ENCODE peak calls at places on chromosomes 7 and 10, in five cellular contexts. G is sigmoid colon, X is suprapubic skin, M is nephron progenitor cell, R is IMR-90. T is an unnamed sample.

GRCh38 chr10:85617751-85618150 is 748.8 kb downstream of the GRID1 start:
- DNase-seq in G (no peak), M (no peak), R (no peak), X (peak; percentile 69), T (no peak)

GRCh38 chr7:108613147-108613948 is 43.7 kb downstream of the DNAJB9 start:
- DNase-seq in R (peak; percentile 25), G (no peak), X (no peak), M (peak; percentile 8), T (peak; percentile 40)

GRCh38 chr10:95451150-95451549 is 110.0 kb downstream of the SORBS1 start:
- DNase-seq in R (no peak), X (no peak), G (peak; percentile 83), M (no peak), T (no peak)

GRCh38 chr10:91604936-91605534 is 27.8 kb downstream of the PPP1R3C start:
- DNase-seq in R (peak; percentile 79), X (no peak), M (no peak), G (no peak), T (peak; percentile 80)

GRCh38 chr10:91875779-91876178 is 33.5 kb downstream of the FGFBP3 start:
- DNase-seq in R (no peak), M (no peak), G (no peak), X (no peak), T (no peak)

GRCh38 chr10:75430000-75430763 is 1.2 kb upstream of the LRMDA start:
- DNase-seq in X (no peak), R (no peak), G (peak; percentile 75), M (peak; percentile 26), T (no peak)

GRCh38 chr10:31622993-31623392 is 304.0 kb downstream of the ZEB1 start:
- DNase-seq in M (no peak), R (peak; percentile 73), X (no peak), G (peak; percentile 69), T (peak; percentile 69)

GRCh38 chr7:69047166-69047760 is 551.0 kb upstream of the AUTS2 start:
- DNase-seq in R (no peak), M (no peak), X (no peak), G (no peak), T (no peak)

GRCh38 chr7:159109092-159110035 is 35.3 kb downstream of the VIPR2 start:
- DNase-seq in G (peak; percentile 69), X (peak; percentile 48), M (no peak), R (no peak), T (no peak)

GRCh38 chr7:118041336-118041878 is 142.6 kb upstream of the LSM8 start:
- DNase-seq in R (no peak), M (no peak), G (no peak), X (no peak), T (no peak)

GRCh38 chr10:111440501-111440900 is 363.7 kb downstream of the ADRA2A start:
- DNase-seq in X (no peak), M (no peak), G (no peak), R (no peak), T (no peak)

GRCh38 chr7:140767418-140767817 is 70.9 kb downstream of the NDUFB2 start:
- DNase-seq in R (no peak), M (no peak), X (no peak), G (no peak), T (no peak)

GRCh38 chr10:112375721-112376577 is 2.0 kb downstream of the ACSL5 start:
- DNase-seq in M (no peak), R (peak; percentile 49), G (peak; percentile 71), X (no peak), T (no peak)

GRCh38 chr10:48463318-48464003 is 141.4 kb downstream of the ARHGAP22 start:
- DNase-seq in X (peak; percentile 68), M (peak; percentile 45), G (no peak), R (no peak), T (no peak)

GRCh38 chr10:86261933-86262665 is 104.5 kb downstream of the GRID1 start:
- DNase-seq in R (no peak), X (peak; percentile 76), M (peak; percentile 26), G (peak; percentile 38), T (no peak)

GRCh38 chr7:18509491-18509890 is 13.9 kb downstream of the HDAC9 start:
- DNase-seq in G (no peak), X (no peak), M (no peak), R (peak; percentile 4), T (no peak)

GRCh38 chr10:130459851-130460490 is 323.8 kb downstream of the GLRX3 start:
- DNase-seq in R (no peak), M (no peak), X (no peak), G (peak; percentile 43), T (no peak)

GRCh38 chr10:93812664-93813338 is 55.1 kb downstream of the LGI1 start:
- DNase-seq in M (no peak), X (no peak), G (no peak), R (no peak), T (no peak)

GRCh38 chr10:69505636-69506318 is 54.5 kb downstream of the TSPAN15 start:
- DNase-seq in X (no peak), M (no peak), R (no peak), G (peak; percentile 63), T (no peak)

GRCh38 chr7:66167773-66168367 is 37.3 kb upstream of the TPST1 start:
- DNase-seq in M (no peak), X (no peak), R (peak; percentile 96), G (no peak), T (peak; percentile 93)

GRCh38 chr7:132430863-132431822 is 145.1 kb downstream of the PLXNA4 start:
- DNase-seq in M (no peak), R (peak; percentile 72), X (no peak), G (peak; percentile 80), T (peak; percentile 91)

GRCh38 chr7:31432166-31432565 is 81.7 kb upstream of the ITPRID1 start:
- DNase-seq in R (no peak), X (no peak), M (no peak), G (no peak), T (no peak)

GRCh38 chr7:159067870-159068787 is 76.5 kb downstream of the VIPR2 start:
- DNase-seq in M (no peak), G (peak; percentile 92), X (peak; percentile 82), R (no peak), T (no peak)

GRCh38 chr7:157411580-157411979 is 74.8 kb downstream of the DNAJB6 start:
- DNase-seq in G (no peak), X (no peak), R (no peak), M (no peak), T (no peak)

GRCh38 chr10:80473096-80473657 is 19.1 kb downstream of the TSPAN14 start:
- DNase-seq in R (no peak), X (no peak), G (no peak), M (no peak), T (no peak)

GRCh38 chr7:19815546-19815945 is 42.1 kb upstream of the TMEM196 start:
- DNase-seq in G (no peak), X (no peak), R (no peak), M (no peak), T (no peak)

GRCh38 chr10:132489704-132490534 is 47.7 kb upstream of the INPP5A start:
- DNase-seq in G (peak; percentile 51), R (no peak), M (no peak), X (peak; percentile 72), T (no peak)
- TF ChIP-seq CTCF in G (no peak), R (no peak), M (no peak), X (no peak), T (no peak)

GRCh38 chr7:12124028-12124427 is 87.1 kb upstream of the TMEM106B start:
- DNase-seq in M (no peak), X (no peak), G (no peak), R (no peak), T (no peak)

GRCh38 chr7:12123172-12123571 is 87.9 kb upstream of the TMEM106B start:
- DNase-seq in M (no peak), R (no peak), G (no peak), X (no peak), T (no peak)

DNA sequence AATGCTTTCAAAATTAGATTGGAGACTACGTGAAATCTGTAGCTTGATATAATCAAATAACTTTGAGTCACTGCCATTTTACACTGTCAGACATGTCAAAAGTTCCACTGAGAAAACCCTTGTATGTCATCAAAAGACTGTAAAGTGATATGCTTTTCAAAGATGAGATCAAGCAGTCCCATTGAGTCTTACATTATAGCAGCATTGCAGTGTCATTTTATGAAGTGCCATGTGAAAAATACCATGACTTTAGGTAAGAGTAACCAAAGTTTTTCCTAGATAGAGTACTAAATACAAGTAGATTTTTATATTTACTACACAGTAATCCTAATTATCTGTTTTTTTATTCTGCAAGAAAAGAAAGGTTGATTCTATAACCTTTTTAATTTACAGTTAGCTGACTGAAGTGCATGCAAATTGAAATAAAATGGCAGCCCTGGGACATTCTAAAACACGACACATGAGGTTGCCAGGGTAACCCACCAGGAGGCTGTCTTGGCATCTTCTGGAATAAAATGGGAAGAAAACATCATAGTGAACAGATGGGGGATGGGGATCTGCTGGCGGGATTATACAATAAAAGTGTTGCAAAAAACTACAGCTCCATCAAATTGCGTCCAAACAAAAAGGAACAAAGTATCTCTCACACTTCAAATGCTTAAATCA is 91.3 kb upstream of the TMEM106B start:
- DNase-seq in M (peak; percentile 2), R (no peak), G (no peak), X (no peak), T (no peak)
- TF ChIP-seq CTCF in M (no peak), R (no peak), G (no peak), X (no peak), T (no peak)

GRCh38 chr7:101998029-101998903 is 180.8 kb downstream of the CUX1 start:
- DNase-seq in G (no peak), X (no peak), M (no peak), R (no peak), T (no peak)

GRCh38 chr7:101998904-101999236 is 181.4 kb downstream of the CUX1 start:
- DNase-seq in G (no peak), X (no peak), R (no peak), M (no peak), T (no peak)

GRCh38 chr7:101995121-101995520 is 177.7 kb downstream of the CUX1 start:
- DNase-seq in R (no peak), G (no peak), M (no peak), X (no peak), T (no peak)

GRCh38 chr7:101996876-101997275 is 179.4 kb downstream of the CUX1 start:
- DNase-seq in X (no peak), G (no peak), M (no peak), R (no peak), T (no peak)

DNA sequence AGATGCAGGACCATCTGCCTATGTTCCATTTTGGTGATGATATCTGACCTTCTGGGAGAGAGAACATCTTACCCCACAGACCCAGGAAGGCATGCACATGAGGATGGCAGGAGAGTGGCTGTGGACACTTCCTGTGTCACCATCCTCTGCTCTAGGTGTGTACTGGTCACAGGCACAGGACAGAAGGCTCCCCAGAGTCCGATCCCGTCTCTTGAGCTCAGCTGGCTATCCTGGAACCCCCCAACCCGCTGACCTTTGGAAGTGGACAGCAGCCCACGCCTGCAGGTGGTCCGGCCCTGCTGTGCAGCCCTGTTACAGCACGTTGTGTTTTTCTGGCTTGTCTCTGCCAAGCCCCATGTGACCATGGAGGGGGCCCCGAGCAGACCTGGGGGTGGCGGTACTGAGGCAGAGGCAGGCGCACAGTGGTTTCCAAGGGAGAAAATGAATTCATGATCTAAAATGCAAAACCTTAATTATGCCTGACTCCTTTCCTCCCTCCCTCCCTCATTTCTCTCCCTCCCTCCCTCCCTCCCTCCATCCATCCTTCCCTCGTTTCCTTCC is 178.8 kb downstream of the CUX1 start:
- DNase-seq in X (no peak), R (no peak), M (no peak), G (no peak), T (no peak)
- TF ChIP-seq CTCF in X (no peak), R (no peak), M (no peak), G (no peak), T (no peak)

DNA sequence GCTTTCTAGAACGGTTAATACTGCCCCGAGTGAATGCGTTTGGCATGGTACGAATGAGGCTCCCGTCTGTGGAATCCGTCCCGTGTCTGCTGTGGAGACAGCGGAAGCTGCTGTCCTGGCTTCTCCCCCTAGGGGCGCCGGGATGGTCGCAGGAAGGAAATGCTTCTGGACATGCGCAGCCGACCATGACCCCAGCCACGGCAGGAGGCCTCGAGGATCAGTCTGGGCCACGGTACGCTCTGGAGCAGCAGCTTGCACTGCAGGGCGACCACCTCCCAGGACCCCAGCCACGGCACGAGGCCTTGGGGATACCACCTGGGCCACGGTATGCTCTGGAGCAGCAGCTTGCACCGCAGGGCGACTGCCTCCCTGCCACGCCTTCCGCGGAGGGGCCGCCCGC is 107.9 kb downstream of the CYTH3 start:
- DNase-seq in X (no peak), G (peak; percentile 68), R (no peak), M (peak; percentile 52), T (no peak)
- TF ChIP-seq CTCF in X (no peak), G (no peak), R (peak; percentile 7), M (peak; percentile 39), T (peak; percentile 39)